ENCODE peak calls at places on chromosomes 3 and 15, in five cellular contexts. X, R, U, I and H are unnamed samples.

GRCh38 chr3:175648939-175649338 is 789.8 kb downstream of the NAALADL2 start:
- DNase-seq in X (no peak), R (no peak), U (no peak), I (no peak), H (no peak)

GRCh38 chr3:18716821-18717220 is 291.7 kb upstream of the SATB1 start:
- DNase-seq in X (no peak), R (no peak), U (no peak), I (no peak), H (no peak)

GRCh38 chr3:189513281-189514151 is 117.7 kb upstream of the TP63 start:
- DNase-seq in X (no peak), R (no peak), U (no peak), I (no peak), H (no peak)

GRCh38 chr3:177776656-177777055 is 579.4 kb upstream of the TBL1XR1 start:
- DNase-seq in X (no peak), R (no peak), U (peak; percentile 80), I (peak; percentile 13), H (peak; percentile 90)

GRCh38 chr15:74995779-74996765 is 709 bp downstream of the SCAMP5 start:
- DNase-seq in X (no peak), R (peak; percentile 35), U (no peak), I (no peak), H (peak; percentile 40)

GRCh38 chr3:60756231-60756630 is 495.0 kb downstream of the FHIT start:
- DNase-seq in X (no peak), R (no peak), U (no peak), I (no peak), H (no peak)

GRCh38 chr3:56787258-56787777 is 14.4 kb downstream of the ARHGEF3 start:
- DNase-seq in X (no peak), R (no peak), U (no peak), I (no peak), H (no peak)

GRCh38 chr3:55630921-55631299 is 143.8 kb upstream of the WNT5A start:
- DNase-seq in X (no peak), R (no peak), U (no peak), I (no peak), H (no peak)

GRCh38 chr15:56327721-56328502 is 37.3 kb upstream of the TEX9 start:
- DNase-seq in X (no peak), R (no peak), U (no peak), I (no peak), H (no peak)

DNA sequence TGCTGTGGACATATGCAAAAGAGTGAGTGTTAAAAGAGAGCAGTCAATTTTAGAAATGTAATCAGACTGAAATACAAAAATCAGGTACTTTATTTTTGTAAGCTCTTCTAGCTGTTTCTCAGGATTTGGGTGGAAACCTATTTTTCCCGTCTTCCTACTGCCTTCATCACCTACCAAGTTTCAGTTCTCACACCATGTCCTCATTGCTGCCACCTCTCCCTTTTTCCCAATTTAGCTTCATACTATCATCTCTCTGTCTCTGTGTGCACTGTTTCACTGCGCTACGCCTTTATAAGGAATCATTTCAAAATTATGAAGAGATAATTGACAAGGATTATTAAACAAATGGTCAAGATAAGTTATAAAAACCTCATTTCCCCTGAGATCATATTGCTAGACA is 7.7 kb downstream of the SRP14 start:
- DNase-seq in X (no peak), R (no peak), U (no peak), I (no peak), H (no peak)
- H3K36me3 ChIP-seq in X (peaks cover 85% of the 10 kb centered on the region), R (peaks cover 96% of the 10 kb centered on the region), U (peaks cover 39% of the 10 kb centered on the region), I (peaks cover 96% of the 10 kb centered on the region), H (peaks cover 3% of the 10 kb centered on the region)

DNA sequence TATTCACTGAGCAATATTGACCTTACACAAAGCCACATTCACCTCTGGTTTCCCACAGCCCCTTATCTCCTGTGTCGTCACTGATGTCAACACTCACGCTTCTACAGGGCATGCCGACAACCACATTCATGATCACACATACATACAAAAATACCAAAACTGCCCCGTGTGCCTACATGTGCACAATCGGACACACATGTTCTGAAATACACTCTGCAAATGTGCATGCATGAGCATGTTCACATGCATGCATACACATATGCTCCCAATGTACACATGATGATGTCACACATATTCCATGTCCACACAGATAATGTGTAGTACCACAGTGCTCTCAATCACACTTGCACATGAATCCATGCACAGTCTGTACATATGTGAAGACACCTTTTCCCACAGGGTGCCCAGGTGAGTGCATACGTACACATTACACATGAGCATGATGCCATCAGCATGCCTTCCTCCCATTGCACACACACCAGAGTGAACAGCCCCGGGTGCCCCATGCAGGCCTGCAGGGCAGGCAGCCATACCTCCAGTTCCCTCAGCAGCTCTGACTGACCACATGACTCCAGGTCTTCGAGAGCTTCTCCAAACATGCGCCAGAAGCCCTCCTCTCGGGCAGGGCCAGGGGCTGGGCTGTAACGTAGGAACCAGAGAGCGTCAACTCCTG is 37.0 kb downstream of the GRIP2 start:
- DNase-seq in X (no peak), R (no peak), U (no peak), I (no peak), H (no peak)
- H3K23ac ChIP-seq in X (no peak overlapping the region), R (peak overlapping the region; percentile 62), U (no peak overlapping the region), I (no peak overlapping the region), H (no peak overlapping the region)

GRCh38 chr15:58908550-58909309 is 24.7 kb downstream of the SLTM start:
- DNase-seq in X (no peak), R (no peak), U (no peak), I (no peak), H (no peak)
- H3K36me3 ChIP-seq in X (peaks cover 90% of the 10 kb centered on the region), R (peaks cover 96% of the 10 kb centered on the region), U (peaks cover 13% of the 10 kb centered on the region), I (peaks cover 73% of the 10 kb centered on the region), H (no peaks in the 10 kb centered on the region)

DNA sequence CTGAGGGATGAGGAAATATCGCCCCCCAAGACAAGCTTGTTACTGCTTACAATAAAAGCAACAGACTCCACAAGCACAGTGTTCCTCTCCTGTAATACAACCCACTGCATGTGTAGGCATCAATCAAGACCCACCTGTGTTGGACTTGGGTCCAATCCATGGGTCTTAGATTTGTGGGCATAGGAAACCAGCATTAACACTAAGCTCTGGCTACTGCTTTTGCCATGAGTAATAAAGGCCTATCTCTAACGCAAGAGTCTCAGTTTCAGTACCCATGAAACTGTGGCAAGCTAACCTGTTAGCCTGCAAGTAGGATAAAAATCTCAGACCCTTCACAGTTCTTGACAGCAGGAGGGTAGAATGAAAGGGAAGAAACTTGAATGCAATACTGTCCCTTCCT is 5.2 kb upstream of the EIF1B start:
- DNase-seq in X (no peak), R (no peak), U (no peak), I (no peak), H (no peak)
- H3K23ac ChIP-seq in X (no peak overlapping the region), R (no peak overlapping the region), U (no peak overlapping the region), I (no peak overlapping the region), H (no peak overlapping the region)

GRCh38 chr3:11317300-11317699 is 45.1 kb downstream of the ATG7 start:
- DNase-seq in X (no peak), R (no peak), U (no peak), I (no peak), H (no peak)
- H3K36me3 ChIP-seq in X (peaks cover 5% of the 10 kb centered on the region), R (peaks cover 72% of the 10 kb centered on the region), U (peaks cover 26% of the 10 kb centered on the region), I (peaks cover 96% of the 10 kb centered on the region), H (no peaks in the 10 kb centered on the region)